ENCODE peak calls at places on chromosome 14, in seven cellular contexts. U, F, Q, Y, P, B and G are unnamed samples.

GRCh38 chr14:90522585-90523191 is 125.9 kb downstream of the CALM1 start:
- DNase-seq in F (no peak), U (peak), B (no peak), Q (no peak), Y (peak), P (no peak), G (no peak)

GRCh38 chr14:71236430-71236829 is 329.2 kb downstream of the PCNX1 start:
- DNase-seq in Q (no peak), Y (no peak), F (no peak), B (no peak), P (peak), U (no peak), G (no peak)

GRCh38 chr14:51283402-51283825 is 43.4 kb downstream of the TMX1 start:
- DNase-seq in B (no peak), Y (peak), F (no peak), P (peak), Q (no peak), U (peak), G (no peak)

GRCh38 chr14:20751963-20752562 is 6.4 kb downstream of the EDDM3A start:
- DNase-seq in Q (no peak), Y (no peak), P (peak), F (no peak), U (no peak), B (no peak), G (no peak)

GRCh38 chr14:88002421-88002820 is 2.5 kb upstream of the GPR65 start:
- DNase-seq in F (no peak), Y (no peak), B (no peak), P (no peak), Q (no peak), U (no peak), G (no peak)

GRCh38 chr14:56156096-56156495 is 37.9 kb downstream of the PELI2 start:
- DNase-seq in Q (no peak), F (no peak), U (no peak), P (no peak), Y (no peak), B (no peak), G (no peak)

GRCh38 chr14:76956253-76957090 is 72.0 kb downstream of the IRF2BPL start:
- DNase-seq in B (peak), P (peak), U (peak), Y (peak), F (peak), Q (peak), G (peak)

GRCh38 chr14:69592923-69593677 is 18.3 kb upstream of the SUSD6 start:
- DNase-seq in Q (no peak), F (no peak), Y (no peak), B (peak), U (peak), P (no peak), G (no peak)

GRCh38 chr14:69685716-69686115 is 74.3 kb downstream of the SUSD6 start:
- DNase-seq in Y (no peak), F (no peak), B (no peak), Q (no peak), U (peak), P (peak), G (no peak)

GRCh38 chr14:74649673-74650072 is 37.6 kb upstream of the LTBP2 start:
- DNase-seq in B (no peak), F (no peak), Y (no peak), P (peak), Q (no peak), U (no peak), G (no peak)

GRCh38 chr14:21073921-21074320 is 3.8 kb downstream of the ARHGEF40 start:
- DNase-seq in Y (no peak), B (no peak), Q (no peak), F (no peak), U (no peak), P (no peak), G (no peak)